ENCODE peak calls at places on chromosomes 2 and 18, in four cellular contexts. O is H1, Y is H9, B is mesendoderm. J is an unnamed sample.

GRCh38 chr2:121888189-121888557 is 132.7 kb downstream of the TSN start:
- DNase-seq in B (peak), Y (peak), O (peak), J (no peak)

GRCh38 chr2:136281281-136282117 is 163.6 kb upstream of the CXCR4 start:
- DNase-seq in Y (no peak), B (peak), O (no peak), J (no peak)

GRCh38 chr2:23673830-23674679 is 252.9 kb downstream of the ATAD2B start:
- DNase-seq in O (peak), B (peak), Y (peak), J (no peak)

GRCh38 chr2:215435261-215435808 is 533 bp downstream of the FN1 start:
- DNase-seq in Y (peak), O (no peak), B (peak), J (no peak)

GRCh38 chr2:60354713-60355112 is 198.7 kb downstream of the BCL11A start:
- DNase-seq in B (no peak), O (peak), Y (no peak), J (no peak)

GRCh38 chr2:101002562-101003277 is 631 bp downstream of the RPL31 start:
- DNase-seq in B (no peak), O (no peak), Y (no peak), J (no peak)

GRCh38 chr2:231732604-231733003 is 24.3 kb downstream of the PTMA start:
- DNase-seq in Y (no peak), B (no peak), O (no peak), J (no peak)

GRCh38 chr18:57916684-57917083 is 113.6 kb upstream of the ATP8B1 start:
- DNase-seq in B (no peak), O (no peak), Y (no peak), J (no peak)

GRCh38 chr2:12032421-12032820 is 286.0 kb downstream of the LPIN1 start:
- DNase-seq in O (no peak), B (peak), Y (no peak), J (no peak)

GRCh38 chr2:15640291-15640711 is 48.6 kb downstream of the DDX1 start:
- DNase-seq in Y (no peak), B (peak), O (no peak), J (peak)

GRCh38 chr2:192315543-192315942 is 120.8 kb upstream of the TMEFF2 start:
- DNase-seq in O (no peak), B (no peak), Y (no peak), J (no peak)

GRCh38 chr2:134815741-134816140 is 22.7 kb upstream of the ACMSD start:
- DNase-seq in Y (no peak), O (no peak), B (no peak), J (no peak)

GRCh38 chr2:224565452-224566035 is 19.6 kb downstream of the CUL3 start:
- DNase-seq in Y (no peak), B (no peak), O (no peak), J (no peak)

GRCh38 chr18:25467226-25468065 is 115.5 kb upstream of the ZNF521 start:
- DNase-seq in O (no peak), Y (no peak), B (no peak), J (peak)

GRCh38 chr18:22253676-22254075 is 84.3 kb downstream of the GATA6 start:
- DNase-seq in Y (no peak), O (no peak), B (no peak), J (no peak)

GRCh38 chr18:58993260-58993659 is 128.6 kb downstream of the ZNF532 start:
- DNase-seq in Y (no peak), O (no peak), B (no peak), J (peak)

GRCh38 chr2:236499691-236500573 is 69.7 kb upstream of the ACKR3 start:
- DNase-seq in B (no peak), Y (no peak), O (no peak), J (no peak)

GRCh38 chr2:54483426-54483825 is 27.3 kb downstream of the SPTBN1 start:
- DNase-seq in B (peak), O (no peak), Y (no peak), J (no peak)

GRCh38 chr18:36697905-36698304 is 130.9 kb downstream of the TPGS2 start:
- DNase-seq in B (no peak), Y (no peak), O (no peak), J (peak)

GRCh38 chr2:127735537-127736399 is 34.5 kb downstream of the SFT2D3 start:
- DNase-seq in O (no peak), B (no peak), Y (no peak), J (no peak)

GRCh38 chr2:200081221-200081620 is 125.8 kb downstream of the MAIP1 start:
- DNase-seq in Y (no peak), B (peak), O (no peak), J (no peak)

GRCh38 chr2:236764716-236765115 is 195.1 kb downstream of the ACKR3 start:
- DNase-seq in O (no peak), Y (no peak), B (no peak), J (no peak)

GRCh38 chr2:173792166-173792565 is 173.0 kb downstream of the SP3 start:
- DNase-seq in B (peak), Y (peak), O (peak), J (no peak)

GRCh38 chr18:32920796-32921787 is 148.3 kb upstream of the KLHL14 start:
- DNase-seq in B (peak), Y (no peak), O (no peak), J (peak)

GRCh38 chr2:46365913-46366674 is 68.9 kb downstream of the EPAS1 start:
- DNase-seq in O (no peak), B (peak), Y (no peak), J (peak)

GRCh38 chr18:34697891-34698290 is 12.2 kb upstream of the DTNA start:
- DNase-seq in Y (no peak), B (no peak), O (no peak), J (no peak)

GRCh38 chr2:55014962-55015939 is 35.0 kb downstream of the RTN4 start:
- DNase-seq in Y (no peak), O (no peak), B (peak), J (peak)

GRCh38 chr2:127637725-127638252 is 8.2 kb upstream of the GPR17 start:
- DNase-seq in Y (peak), B (peak), O (no peak), J (peak)

GRCh38 chr18:36887864-36888263 is 58.9 kb downstream of the KIAA1328 start:
- DNase-seq in O (no peak), B (no peak), Y (no peak), J (no peak)

GRCh38 chr18:5962362-5962761 is 67.0 kb upstream of the TMEM200C start:
- DNase-seq in Y (no peak), O (no peak), B (no peak), J (no peak)

DNA sequence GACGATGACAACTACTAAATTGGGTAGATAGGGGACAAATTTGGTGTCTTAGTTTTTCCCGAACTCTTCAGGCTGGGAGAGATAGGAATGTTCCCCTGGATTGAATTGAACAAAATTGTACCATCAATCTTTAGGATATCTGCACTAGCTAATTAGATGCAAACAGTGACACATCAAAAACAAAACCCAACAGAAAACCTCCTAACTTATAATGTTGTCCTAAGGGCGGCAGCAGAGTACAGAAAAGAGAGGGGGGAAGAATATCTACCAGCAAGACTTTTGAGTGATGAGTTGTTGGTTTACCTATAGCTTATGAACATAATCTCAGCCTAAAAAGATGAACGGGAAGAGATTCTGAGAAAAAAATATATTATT is 342.9 kb downstream of the INSIG2 start:
- DNase-seq in B (peak), O (no peak), Y (no peak), J (no peak)
- H4K5ac ChIP-seq in B (no peak), O (no peak), Y (no peak), J (no peak)

DNA sequence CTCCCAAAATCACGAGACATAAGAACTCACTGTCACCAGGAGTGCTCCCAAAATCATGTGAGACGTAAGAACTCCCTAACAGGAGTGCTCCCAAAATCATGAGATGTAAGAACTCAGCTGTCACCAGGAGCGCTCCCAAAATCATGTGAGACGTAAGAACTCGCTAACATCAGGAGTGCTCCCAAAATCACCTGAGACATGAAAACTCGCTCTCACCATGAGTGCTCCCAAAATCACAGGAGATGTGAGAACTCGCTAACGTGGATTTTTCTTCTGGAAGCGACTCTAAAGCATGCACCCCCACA is 53.1 kb downstream of the CTDP1 start:
- DNase-seq in O (no peak), B (peak), Y (no peak), J (no peak)
- H4K5ac ChIP-seq in O (no peak), B (no peak), Y (no peak), J (no peak)

DNA sequence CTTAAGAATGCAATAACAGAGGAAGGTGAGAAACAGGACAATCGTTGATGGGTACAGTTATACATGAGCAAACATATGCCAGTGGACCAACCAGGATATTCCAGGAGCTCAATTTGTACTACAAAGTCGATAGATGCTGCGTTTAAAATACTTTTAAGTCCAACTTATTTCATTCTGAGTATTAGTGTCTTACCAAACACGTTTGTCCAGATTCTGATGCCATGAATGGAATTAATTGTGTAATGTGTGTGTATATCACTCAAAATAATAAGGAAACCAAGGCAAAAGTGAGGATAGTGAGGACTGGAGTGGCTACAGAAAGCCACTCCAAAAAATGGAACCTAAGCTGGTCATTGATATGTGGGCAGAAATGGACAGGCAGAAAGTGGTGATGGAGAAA is 332.6 kb downstream of the RIT2 start:
- DNase-seq in Y (no peak), B (no peak), O (no peak), J (no peak)
- H4K5ac ChIP-seq in Y (no peak), B (no peak), O (no peak), J (no peak)

DNA sequence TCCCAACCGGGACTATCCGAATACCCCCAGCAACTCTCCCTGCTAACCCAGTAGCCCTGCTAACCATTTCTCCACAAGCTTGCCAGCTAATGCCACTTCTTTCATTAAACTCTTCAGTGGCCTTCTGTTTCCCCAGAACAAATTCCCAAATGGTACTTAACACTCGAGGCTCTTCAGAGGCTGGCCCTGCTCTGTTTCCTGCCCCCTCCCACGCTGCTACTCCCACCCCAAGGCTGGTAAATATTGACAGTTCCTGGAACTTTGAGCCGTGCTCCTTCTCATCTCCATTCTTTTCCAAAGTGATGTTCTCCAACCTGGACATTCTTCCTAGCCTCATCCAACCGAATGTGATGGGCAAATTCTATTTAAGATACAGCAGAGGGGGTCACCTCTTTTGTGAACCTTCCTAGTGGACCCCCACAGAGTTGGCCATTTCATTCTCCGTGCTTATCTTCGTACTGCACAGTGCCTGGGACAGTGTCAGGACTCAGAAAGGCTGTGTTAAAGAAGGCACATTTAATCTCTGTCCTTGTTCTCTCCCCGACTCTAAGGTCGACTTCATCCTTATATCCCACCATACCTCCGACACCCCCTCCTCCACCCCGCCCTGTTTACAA is 3.2 kb upstream of the KIDINS220 start:
- DNase-seq in Y (no peak), B (no peak), O (no peak), J (no peak)
- H4K5ac ChIP-seq in Y (no peak), B (no peak), O (no peak), J (no peak)

DNA sequence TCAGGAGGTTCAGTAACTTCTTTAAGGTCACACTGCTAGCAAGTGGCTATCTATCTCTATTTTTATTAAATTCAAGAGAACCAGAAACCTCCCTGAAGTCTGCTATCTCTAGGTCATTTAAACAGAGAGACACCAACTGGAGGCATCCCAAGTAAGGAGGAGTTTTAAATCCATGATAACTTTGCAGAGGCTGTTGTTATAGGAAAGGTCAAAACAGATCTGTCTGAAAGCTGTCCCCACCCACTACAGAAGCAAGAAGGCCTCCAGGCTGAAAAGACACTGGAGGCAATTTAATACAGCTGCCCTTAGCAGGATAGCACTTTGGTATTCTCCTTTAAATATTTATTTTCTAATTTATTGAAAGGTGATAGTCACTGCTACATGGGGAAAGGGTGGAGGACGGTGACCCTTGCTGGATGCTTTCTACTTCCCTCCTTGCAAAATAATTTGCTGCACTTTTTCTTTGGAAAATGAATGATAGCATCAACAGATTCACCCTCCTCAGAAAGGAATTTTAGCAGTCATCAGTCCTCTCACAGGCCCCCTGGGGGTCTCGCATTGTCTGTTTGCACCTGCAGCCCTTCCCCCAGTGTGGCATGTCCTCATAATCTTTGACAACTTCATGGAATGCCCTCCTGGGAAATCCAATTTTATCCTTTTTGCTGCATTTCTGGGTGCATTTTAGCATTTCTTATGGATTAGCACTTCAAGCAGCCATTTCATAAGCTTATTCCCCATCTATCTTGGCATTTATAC is 429.5 kb upstream of the TNP1 start:
- DNase-seq in Y (peak), B (peak), O (peak), J (peak)
- H4K5ac ChIP-seq in Y (no peak), B (no peak), O (no peak), J (peak)

GRCh38 chr2:64204716-64205115 is 60.5 kb upstream of the PELI1 start:
- DNase-seq in Y (no peak), O (no peak), B (no peak), J (no peak)

GRCh38 chr2:64203131-64204005 is 59.1 kb upstream of the PELI1 start:
- DNase-seq in B (no peak), Y (no peak), O (no peak), J (peak)

GRCh38 chr2:64204006-64204632 is 59.9 kb upstream of the PELI1 start:
- DNase-seq in O (no peak), B (no peak), Y (peak), J (peak)

GRCh38 chr2:64207573-64207972 is 63.4 kb upstream of the PELI1 start:
- DNase-seq in O (no peak), Y (no peak), B (no peak), J (no peak)

GRCh38 chr2:64205415-64205814 is 61.2 kb upstream of the PELI1 start:
- DNase-seq in Y (no peak), O (no peak), B (no peak), J (no peak)
- H4K5ac ChIP-seq in Y (no peak), O (no peak), B (no peak), J (no peak)

DNA sequence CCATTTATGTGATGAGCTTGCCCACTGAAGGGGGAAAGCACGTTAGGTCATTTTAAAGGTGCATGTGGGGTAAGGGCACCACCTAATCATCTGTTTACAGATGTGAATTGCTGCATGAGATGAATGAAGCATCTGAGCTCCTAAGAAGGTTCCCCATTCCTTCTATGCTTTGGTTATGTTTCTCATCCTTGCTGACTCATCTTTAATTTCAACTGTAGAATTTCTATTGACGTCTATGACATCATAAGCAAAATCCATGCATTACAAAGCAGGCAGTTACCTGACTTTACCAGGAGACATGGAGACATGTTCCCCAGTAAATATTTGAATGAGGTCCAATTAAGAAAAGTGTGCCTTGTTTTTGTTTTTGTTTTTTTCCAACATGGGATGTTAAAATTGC is 2.8 kb downstream of the SNTG2 start:
- DNase-seq in Y (no peak), B (no peak), O (no peak), J (no peak)
- H4K5ac ChIP-seq in Y (no peak), B (no peak), O (no peak), J (no peak)

GRCh38 chr2:159738509-159739390 is 26.4 kb downstream of the MARCHF7 start:
- DNase-seq in O (no peak), B (peak), Y (no peak), J (no peak)
- H4K5ac ChIP-seq in O (no peak), B (no peak), Y (no peak), J (no peak)

GRCh38 chr2:6637329-6637728 is 228.4 kb downstream of the CMPK2 start:
- DNase-seq in O (no peak), Y (no peak), B (no peak), J (no peak)
- H4K5ac ChIP-seq in O (no peak), Y (no peak), B (no peak), J (no peak)

J was measured in IMR-90.